ENCODE peak calls at places on chromosomes 5 and 9, in nine cellular contexts. One of them, this sample, is unnamed.

GRCh38 chr5:132008961-132009680 is 2.3 kb downstream of the ACSL6 start:
- DNase-seq in CD8-positive, alpha-beta T cell: no peak
- DNase-seq in IMR-90: no peak
- DNase-seq in lower lobe of right lung: peak; percentile 45
- DNase-seq in AG04450: no peak
- DNase-seq in substantia nigra: no peak
- DNase-seq in PC-3: peak; percentile 21
- DNase-seq in foreskin keratinocyte: peak; percentile 79
- DNase-seq in OCI-LY7: no peak
- DNase-seq in this sample: no peak

GRCh38 chr5:144390133-144390532 is 219.5 kb downstream of the KCTD16 start:
- DNase-seq in CD8-positive, alpha-beta T cell: no peak
- DNase-seq in IMR-90: peak; percentile 0
- DNase-seq in lower lobe of right lung: no peak
- DNase-seq in AG04450: no peak
- DNase-seq in substantia nigra: no peak
- DNase-seq in PC-3: peak; percentile 14
- DNase-seq in foreskin keratinocyte: no peak
- DNase-seq in OCI-LY7: no peak
- DNase-seq in this sample: no peak

GRCh38 chr5:27241564-27242257 is 203.3 kb upstream of the CDH9 start:
- DNase-seq in CD8-positive, alpha-beta T cell: no peak
- DNase-seq in IMR-90: peak; percentile 97
- DNase-seq in lower lobe of right lung: no peak
- DNase-seq in AG04450: peak; percentile 85
- DNase-seq in substantia nigra: no peak
- DNase-seq in PC-3: peak; percentile 92
- DNase-seq in foreskin keratinocyte: peak; percentile 95
- DNase-seq in OCI-LY7: no peak
- DNase-seq in this sample: no peak

GRCh38 chr5:5564884-5565283 is 142.4 kb downstream of the ICE1 start:
- DNase-seq in CD8-positive, alpha-beta T cell: no peak
- DNase-seq in IMR-90: no peak
- DNase-seq in lower lobe of right lung: no peak
- DNase-seq in AG04450: no peak
- DNase-seq in substantia nigra: no peak
- DNase-seq in PC-3: no peak
- DNase-seq in foreskin keratinocyte: no peak
- DNase-seq in OCI-LY7: no peak
- DNase-seq in this sample: no peak

GRCh38 chr9:6086006-6086655 is 70.7 kb upstream of the RANBP6 start:
- DNase-seq in CD8-positive, alpha-beta T cell: no peak
- DNase-seq in IMR-90: no peak
- DNase-seq in lower lobe of right lung: no peak
- DNase-seq in AG04450: no peak
- DNase-seq in substantia nigra: no peak
- DNase-seq in PC-3: no peak
- DNase-seq in foreskin keratinocyte: no peak
- DNase-seq in OCI-LY7: peak; percentile 60
- DNase-seq in this sample: no peak

GRCh38 chr9:121699271-121700164 is 48.1 kb downstream of the DAB2IP start:
- DNase-seq in CD8-positive, alpha-beta T cell: peak; percentile 35
- DNase-seq in IMR-90: peak; percentile 55
- DNase-seq in lower lobe of right lung: peak; percentile 75
- DNase-seq in AG04450: no peak
- DNase-seq in substantia nigra: peak; percentile 23
- DNase-seq in PC-3: peak; percentile 52
- DNase-seq in foreskin keratinocyte: no peak
- DNase-seq in OCI-LY7: peak; percentile 74
- DNase-seq in this sample: no peak

GRCh38 chr5:18394154-18394804 is 760.0 kb downstream of the TAF11L14 start:
- DNase-seq in CD8-positive, alpha-beta T cell: peak; percentile 1
- DNase-seq in IMR-90: peak; percentile 18
- DNase-seq in lower lobe of right lung: peak; percentile 66
- DNase-seq in AG04450: no peak
- DNase-seq in substantia nigra: peak; percentile 52
- DNase-seq in PC-3: peak; percentile 87
- DNase-seq in foreskin keratinocyte: peak; percentile 30
- DNase-seq in OCI-LY7: peak; percentile 31
- DNase-seq in this sample: peak; percentile 25

GRCh38 chr9:14080940-14081621 is 232.9 kb downstream of the NFIB start:
- DNase-seq in CD8-positive, alpha-beta T cell: no peak
- DNase-seq in IMR-90: peak; percentile 48
- DNase-seq in lower lobe of right lung: no peak
- DNase-seq in AG04450: no peak
- DNase-seq in substantia nigra: no peak
- DNase-seq in PC-3: peak; percentile 50
- DNase-seq in foreskin keratinocyte: peak; percentile 87
- DNase-seq in OCI-LY7: peak; percentile 22
- DNase-seq in this sample: no peak

GRCh38 chr5:129945031-129945430 is 40.8 kb downstream of the CHSY3 start:
- DNase-seq in CD8-positive, alpha-beta T cell: no peak
- DNase-seq in IMR-90: no peak
- DNase-seq in lower lobe of right lung: no peak
- DNase-seq in AG04450: peak; percentile 3
- DNase-seq in substantia nigra: no peak
- DNase-seq in PC-3: no peak
- DNase-seq in foreskin keratinocyte: no peak
- DNase-seq in OCI-LY7: no peak
- DNase-seq in this sample: no peak

GRCh38 chr5:129951039-129951438 is 46.8 kb downstream of the CHSY3 start:
- DNase-seq in CD8-positive, alpha-beta T cell: no peak
- DNase-seq in IMR-90: no peak
- DNase-seq in lower lobe of right lung: no peak
- DNase-seq in AG04450: no peak
- DNase-seq in substantia nigra: no peak
- DNase-seq in PC-3: no peak
- DNase-seq in foreskin keratinocyte: no peak
- DNase-seq in OCI-LY7: no peak
- DNase-seq in this sample: no peak

GRCh38 chr5:129945779-129946270 is 41.6 kb downstream of the CHSY3 start:
- DNase-seq in CD8-positive, alpha-beta T cell: no peak
- DNase-seq in IMR-90: no peak
- DNase-seq in lower lobe of right lung: no peak
- DNase-seq in AG04450: no peak
- DNase-seq in substantia nigra: no peak
- DNase-seq in PC-3: no peak
- DNase-seq in foreskin keratinocyte: no peak
- DNase-seq in OCI-LY7: no peak
- DNase-seq in this sample: no peak
- H3K27ac ChIP-seq in CD8-positive, alpha-beta T cell: no peak overlapping the region
- H3K27ac ChIP-seq in IMR-90: no peak overlapping the region
- H3K27ac ChIP-seq in lower lobe of right lung: no peak overlapping the region
- H3K27ac ChIP-seq in AG04450: no peak overlapping the region
- H3K27ac ChIP-seq in substantia nigra: no peak overlapping the region
- H3K27ac ChIP-seq in PC-3: no peak overlapping the region
- H3K27ac ChIP-seq in foreskin keratinocyte: no peak overlapping the region
- H3K27ac ChIP-seq in OCI-LY7: no peak overlapping the region
- H3K27ac ChIP-seq in this sample: no peak overlapping the region

GRCh38 chr5:14187660-14188059 is 44.5 kb downstream of the TRIO start:
- DNase-seq in CD8-positive, alpha-beta T cell: no peak
- DNase-seq in IMR-90: no peak
- DNase-seq in lower lobe of right lung: no peak
- DNase-seq in AG04450: no peak
- DNase-seq in substantia nigra: no peak
- DNase-seq in PC-3: peak; percentile 61
- DNase-seq in foreskin keratinocyte: no peak
- DNase-seq in OCI-LY7: no peak
- DNase-seq in this sample: no peak

GRCh38 chr5:14184725-14185124 is 41.6 kb downstream of the TRIO start:
- DNase-seq in CD8-positive, alpha-beta T cell: no peak
- DNase-seq in IMR-90: peak; percentile 77
- DNase-seq in lower lobe of right lung: no peak
- DNase-seq in AG04450: no peak
- DNase-seq in substantia nigra: no peak
- DNase-seq in PC-3: no peak
- DNase-seq in foreskin keratinocyte: no peak
- DNase-seq in OCI-LY7: no peak
- DNase-seq in this sample: no peak

GRCh38 chr5:14185336-14186131 is 42.4 kb downstream of the TRIO start:
- DNase-seq in CD8-positive, alpha-beta T cell: no peak
- DNase-seq in IMR-90: peak; percentile 77
- DNase-seq in lower lobe of right lung: no peak
- DNase-seq in AG04450: no peak
- DNase-seq in substantia nigra: peak; percentile 52
- DNase-seq in PC-3: peak; percentile 94
- DNase-seq in foreskin keratinocyte: peak; percentile 83
- DNase-seq in OCI-LY7: no peak
- DNase-seq in this sample: no peak

GRCh38 chr5:14187157-14187556 is 44.0 kb downstream of the TRIO start:
- DNase-seq in CD8-positive, alpha-beta T cell: no peak
- DNase-seq in IMR-90: no peak
- DNase-seq in lower lobe of right lung: no peak
- DNase-seq in AG04450: no peak
- DNase-seq in substantia nigra: no peak
- DNase-seq in PC-3: no peak
- DNase-seq in foreskin keratinocyte: no peak
- DNase-seq in OCI-LY7: no peak
- DNase-seq in this sample: no peak

DNA sequence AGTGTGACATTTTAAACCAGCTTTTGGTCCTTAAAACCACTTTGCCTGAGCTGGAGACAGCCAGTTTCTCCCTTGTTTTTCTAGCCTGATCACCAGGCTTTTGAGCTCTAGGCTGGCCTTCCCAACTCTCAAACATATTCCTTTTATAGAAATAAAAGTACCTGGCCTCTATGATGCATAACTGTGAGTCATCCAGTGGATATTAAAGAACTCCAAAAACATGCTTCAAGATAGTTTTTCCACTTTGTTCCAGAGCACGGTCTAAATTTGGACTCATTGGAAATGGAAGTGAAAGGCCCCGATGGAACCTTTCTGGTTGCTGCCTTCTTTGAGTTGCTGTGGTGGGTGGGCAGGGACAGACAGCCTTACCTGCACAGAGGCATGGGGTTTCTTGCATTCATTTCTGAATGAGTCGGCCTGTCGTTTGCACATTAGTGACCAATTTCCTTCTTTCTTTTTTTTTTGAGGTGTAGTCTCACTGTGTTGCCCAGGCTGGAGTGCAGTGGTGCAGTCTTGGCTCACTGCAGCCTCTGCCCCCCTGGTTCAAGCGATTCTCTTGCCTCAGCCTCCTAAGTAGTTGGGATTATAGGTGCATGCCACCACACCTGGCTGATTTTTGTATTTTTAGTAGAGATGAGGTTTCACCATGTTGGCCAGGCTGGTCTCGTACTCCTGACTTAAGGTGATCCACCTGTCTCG is 43.1 kb downstream of the TRIO start:
- DNase-seq in CD8-positive, alpha-beta T cell: no peak
- DNase-seq in IMR-90: peak; percentile 85
- DNase-seq in lower lobe of right lung: no peak
- DNase-seq in AG04450: peak; percentile 36
- DNase-seq in substantia nigra: no peak
- DNase-seq in PC-3: peak; percentile 95
- DNase-seq in foreskin keratinocyte: peak; percentile 73
- DNase-seq in OCI-LY7: no peak
- DNase-seq in this sample: no peak
- H3K27ac ChIP-seq in CD8-positive, alpha-beta T cell: no peak overlapping the region
- H3K27ac ChIP-seq in IMR-90: peak overlapping the region; percentile 99
- H3K27ac ChIP-seq in lower lobe of right lung: peak overlapping the region; percentile 70
- H3K27ac ChIP-seq in AG04450: peak overlapping the region; percentile 99
- H3K27ac ChIP-seq in substantia nigra: no peak overlapping the region
- H3K27ac ChIP-seq in PC-3: peak overlapping the region; percentile 94
- H3K27ac ChIP-seq in foreskin keratinocyte: peak overlapping the region; percentile 92
- H3K27ac ChIP-seq in OCI-LY7: no peak overlapping the region
- H3K27ac ChIP-seq in this sample: peak overlapping the region; percentile 64

DNA sequence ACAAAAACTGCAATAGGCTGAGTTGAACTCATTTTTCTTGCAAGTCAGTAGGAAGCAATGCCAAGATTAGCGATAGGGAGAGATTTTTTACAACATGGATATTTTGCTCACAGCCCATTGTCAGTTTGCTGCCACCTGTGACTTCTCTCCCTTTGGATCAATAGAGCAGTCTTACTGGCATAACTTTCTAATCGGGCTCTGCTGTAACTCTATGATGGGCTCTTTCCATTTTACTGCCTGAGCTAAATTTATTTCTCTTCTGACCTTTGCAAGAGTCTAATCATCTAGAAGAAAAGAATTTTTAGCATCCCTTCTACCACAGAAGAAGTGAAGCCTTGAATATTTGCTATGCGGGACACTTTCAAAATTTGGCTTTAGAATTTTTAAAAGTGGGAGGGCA is 53.6 kb upstream of the SGCD start:
- DNase-seq in CD8-positive, alpha-beta T cell: no peak
- DNase-seq in IMR-90: no peak
- DNase-seq in lower lobe of right lung: no peak
- DNase-seq in AG04450: no peak
- DNase-seq in substantia nigra: no peak
- DNase-seq in PC-3: no peak
- DNase-seq in foreskin keratinocyte: no peak
- DNase-seq in OCI-LY7: no peak
- DNase-seq in this sample: no peak
- H3K27ac ChIP-seq in CD8-positive, alpha-beta T cell: no peak overlapping the region
- H3K27ac ChIP-seq in IMR-90: no peak overlapping the region
- H3K27ac ChIP-seq in lower lobe of right lung: no peak overlapping the region
- H3K27ac ChIP-seq in AG04450: no peak overlapping the region
- H3K27ac ChIP-seq in substantia nigra: no peak overlapping the region
- H3K27ac ChIP-seq in PC-3: no peak overlapping the region
- H3K27ac ChIP-seq in foreskin keratinocyte: no peak overlapping the region
- H3K27ac ChIP-seq in OCI-LY7: no peak overlapping the region
- H3K27ac ChIP-seq in this sample: no peak overlapping the region

GRCh38 chr9:78904686-78905085 is 607.8 kb downstream of the PSAT1 start:
- DNase-seq in CD8-positive, alpha-beta T cell: no peak
- DNase-seq in IMR-90: no peak
- DNase-seq in lower lobe of right lung: no peak
- DNase-seq in AG04450: no peak
- DNase-seq in substantia nigra: no peak
- DNase-seq in PC-3: no peak
- DNase-seq in foreskin keratinocyte: peak; percentile 42
- DNase-seq in OCI-LY7: no peak
- DNase-seq in this sample: no peak

GRCh38 chr9:78903581-78903980 is 606.7 kb downstream of the PSAT1 start:
- DNase-seq in CD8-positive, alpha-beta T cell: no peak
- DNase-seq in IMR-90: peak; percentile 62
- DNase-seq in lower lobe of right lung: no peak
- DNase-seq in AG04450: no peak
- DNase-seq in substantia nigra: no peak
- DNase-seq in PC-3: no peak
- DNase-seq in foreskin keratinocyte: no peak
- DNase-seq in OCI-LY7: no peak
- DNase-seq in this sample: no peak

GRCh38 chr9:78905387-78905786 is 608.5 kb downstream of the PSAT1 start:
- DNase-seq in CD8-positive, alpha-beta T cell: no peak
- DNase-seq in IMR-90: no peak
- DNase-seq in lower lobe of right lung: no peak
- DNase-seq in AG04450: no peak
- DNase-seq in substantia nigra: no peak
- DNase-seq in PC-3: no peak
- DNase-seq in foreskin keratinocyte: no peak
- DNase-seq in OCI-LY7: no peak
- DNase-seq in this sample: no peak

GRCh38 chr9:78909566-78909965 is 612.6 kb downstream of the PSAT1 start:
- DNase-seq in CD8-positive, alpha-beta T cell: no peak
- DNase-seq in IMR-90: peak; percentile 52
- DNase-seq in lower lobe of right lung: no peak
- DNase-seq in AG04450: no peak
- DNase-seq in substantia nigra: no peak
- DNase-seq in PC-3: no peak
- DNase-seq in foreskin keratinocyte: no peak
- DNase-seq in OCI-LY7: no peak
- DNase-seq in this sample: no peak

DNA sequence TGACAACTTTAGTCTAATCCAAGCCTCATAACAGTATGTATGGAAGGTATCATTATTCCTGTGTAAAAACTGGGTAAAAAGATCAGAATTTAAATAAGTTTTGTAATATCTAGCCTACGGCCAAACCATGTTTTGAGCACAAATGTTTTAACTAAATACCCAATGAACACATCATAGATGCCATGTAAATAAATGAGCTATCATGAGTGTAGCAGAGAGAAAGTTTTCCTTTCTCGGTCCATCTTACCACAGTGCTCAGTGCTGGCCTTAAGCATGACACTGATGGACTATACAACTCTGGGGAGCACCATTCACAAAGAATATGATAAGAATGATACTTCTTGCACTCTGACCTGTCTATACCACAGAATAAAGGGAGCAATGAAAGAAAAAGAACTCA is 609.4 kb downstream of the PSAT1 start:
- DNase-seq in CD8-positive, alpha-beta T cell: no peak
- DNase-seq in IMR-90: peak; percentile 66
- DNase-seq in lower lobe of right lung: no peak
- DNase-seq in AG04450: no peak
- DNase-seq in substantia nigra: no peak
- DNase-seq in PC-3: no peak
- DNase-seq in foreskin keratinocyte: no peak
- DNase-seq in OCI-LY7: no peak
- DNase-seq in this sample: no peak
- H3K27ac ChIP-seq in CD8-positive, alpha-beta T cell: no peak overlapping the region
- H3K27ac ChIP-seq in IMR-90: no peak overlapping the region
- H3K27ac ChIP-seq in lower lobe of right lung: no peak overlapping the region
- H3K27ac ChIP-seq in AG04450: no peak overlapping the region
- H3K27ac ChIP-seq in substantia nigra: no peak overlapping the region
- H3K27ac ChIP-seq in PC-3: no peak overlapping the region
- H3K27ac ChIP-seq in foreskin keratinocyte: no peak overlapping the region
- H3K27ac ChIP-seq in OCI-LY7: no peak overlapping the region
- H3K27ac ChIP-seq in this sample: no peak overlapping the region